ENCODE peak calls at places on chromosomes 1 and 21, in five cellular contexts. A is tibial artery, V is A549, O is suprapubic skin, Y is cardiac fibroblast. S is an unnamed sample.
A peak's percentile ranks its signal among the peaks of the same experiment; 100 is the strongest.

GRCh38 chr1:93537404-93537803 is 89.5 kb downstream of the FNBP1L start:
- DNase-seq in A (no peak), V (no peak), O (no peak), Y (no peak), S (no peak)

GRCh38 chr1:21939650-21940374 is 2.7 kb upstream of the HSPG2 start:
- DNase-seq in A (peak; percentile 96), V (peak; percentile 65), O (peak; percentile 94), Y (peak; percentile 95), S (peak; percentile 70)

GRCh38 chr1:66725885-66726665 is 26.2 kb upstream of the DYNLT5 start:
- DNase-seq in A (peak; percentile 83), V (peak; percentile 2), O (no peak), Y (peak; percentile 88), S (peak; percentile 78)

GRCh38 chr21:35896060-35896459 is 164.3 kb downstream of the SETD4 start:
- DNase-seq in A (no peak), V (no peak), O (no peak), Y (no peak), S (no peak)

GRCh38 chr1:181743878-181744312 is 260.6 kb downstream of the CACNA1E start:
- DNase-seq in A (peak; percentile 87), V (no peak), O (no peak), Y (no peak), S (no peak)

GRCh38 chr1:201606581-201606980 is 67.7 kb downstream of the NAV1 start:
- DNase-seq in A (no peak), V (no peak), O (no peak), Y (no peak), S (no peak)

GRCh38 chr21:15731243-15731613 is 1.4 kb downstream of the USP25 start:
- DNase-seq in A (no peak), V (peak; percentile 17), O (no peak), Y (no peak), S (no peak)

GRCh38 chr1:10561497-10561896 is 86.7 kb downstream of the PEX14 start:
- DNase-seq in A (no peak), V (no peak), O (no peak), Y (peak; percentile 35), S (no peak)

GRCh38 chr1:106956721-106957120 is 99.8 kb upstream of the PRMT6 start:
- DNase-seq in A (no peak), V (no peak), O (no peak), Y (no peak), S (no peak)

GRCh38 chr1:119987112-119987511 is 82.3 kb downstream of the NOTCH2 start:
- DNase-seq in A (no peak), V (peak; percentile 3), O (no peak), Y (peak; percentile 85), S (peak; percentile 68)

GRCh38 chr1:229296541-229296941 is 25.6 kb downstream of the RAB4A start:
- DNase-seq in A (no peak), V (no peak), O (no peak), Y (peak; percentile 41), S (no peak)

GRCh38 chr21:46001821-46002681 is 20.5 kb downstream of the COL6A1 start:
- DNase-seq in A (no peak), V (no peak), O (peak; percentile 75), Y (no peak), S (no peak)

GRCh38 chr1:173451981-173452380 is 25.2 kb upstream of the PRDX6 start:
- DNase-seq in A (no peak), V (no peak), O (no peak), Y (no peak), S (no peak)

GRCh38 chr1:192379536-192379935 is 62.7 kb downstream of the RGS21 start:
- DNase-seq in A (no peak), V (no peak), O (no peak), Y (no peak), S (no peak)

GRCh38 chr1:168227620-168228019 is 1.8 kb downstream of the SFT2D2 start:
- DNase-seq in A (no peak), V (no peak), O (no peak), Y (no peak), S (no peak)
- H3K4me3 ChIP-seq in A (peak overlapping the region; percentile 98), V (peak overlapping the region; percentile 86), O (peak overlapping the region; percentile 90), Y (peak overlapping the region; percentile 90), S (peak overlapping the region; percentile 93)

GRCh38 chr21:31537872-31538576 is 121.5 kb upstream of the SOD1 start:
- DNase-seq in A (no peak), V (no peak), O (no peak), Y (no peak), S (no peak)
- TF ChIP-seq CTCF in A (no peak), V (no peak), O (no peak), Y (no peak), S (no peak)

DNA sequence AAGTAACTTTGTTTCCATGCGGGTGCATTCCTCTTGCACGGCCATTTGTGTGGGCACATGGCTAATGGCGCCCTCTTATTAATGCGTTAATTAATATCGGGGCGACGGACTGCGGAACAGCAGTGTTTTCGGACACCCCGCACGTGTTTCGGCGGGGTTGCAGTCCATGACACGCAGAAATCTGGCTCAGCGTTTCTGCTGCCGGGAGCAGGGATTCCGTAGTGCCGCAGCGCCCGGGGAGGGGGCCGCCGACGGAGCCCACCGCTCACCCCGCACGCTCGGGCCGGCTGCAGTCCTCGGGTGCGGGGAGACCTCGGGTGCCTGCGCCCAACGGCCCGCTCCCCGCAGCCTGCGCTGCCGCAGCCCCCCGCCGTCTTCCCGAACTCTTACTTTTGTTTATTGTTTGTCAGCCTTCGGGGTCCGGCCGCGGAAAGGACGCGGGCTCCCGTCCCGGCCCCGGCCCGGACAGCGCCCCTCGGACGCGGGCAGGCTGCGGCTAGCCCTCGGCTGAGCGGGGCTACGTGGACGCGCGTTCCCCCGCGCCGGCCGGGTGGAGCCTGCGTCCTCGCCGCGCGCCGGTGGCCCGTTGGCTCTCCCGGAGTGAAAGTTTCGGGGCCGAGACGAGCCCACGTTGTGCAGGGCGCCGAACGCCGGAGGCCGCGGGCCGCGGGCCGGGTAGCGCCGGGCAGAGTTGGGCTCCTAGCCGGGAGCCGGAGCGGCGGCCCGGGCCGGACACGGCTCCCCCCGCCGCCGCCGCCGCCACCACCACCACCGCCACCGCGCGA is 845 bp downstream of the NFIA start:
- DNase-seq in A (no peak), V (no peak), O (no peak), Y (peak; percentile 19), S (no peak)
- H3K4me3 ChIP-seq in A (peak overlapping the region; percentile 95), V (peak overlapping the region; percentile 91), O (peak overlapping the region; percentile 74), Y (peak overlapping the region; percentile 81), S (peak overlapping the region; percentile 74)

GRCh38 chr1:924619-925323 is 1.0 kb downstream of the SAMD11 start:
- DNase-seq in A (no peak), V (no peak), O (no peak), Y (no peak), S (no peak)

GRCh38 chr1:927234-927633 is 3.5 kb downstream of the SAMD11 start:
- DNase-seq in A (no peak), V (no peak), O (no peak), Y (no peak), S (no peak)

GRCh38 chr1:923991-924618 is 382 bp downstream of the SAMD11 start:
- DNase-seq in A (no peak), V (no peak), O (no peak), Y (no peak), S (no peak)

GRCh38 chr1:927741-928140 is 4.0 kb downstream of the SAMD11 start:
- DNase-seq in A (no peak), V (no peak), O (no peak), Y (no peak), S (no peak)

DNA sequence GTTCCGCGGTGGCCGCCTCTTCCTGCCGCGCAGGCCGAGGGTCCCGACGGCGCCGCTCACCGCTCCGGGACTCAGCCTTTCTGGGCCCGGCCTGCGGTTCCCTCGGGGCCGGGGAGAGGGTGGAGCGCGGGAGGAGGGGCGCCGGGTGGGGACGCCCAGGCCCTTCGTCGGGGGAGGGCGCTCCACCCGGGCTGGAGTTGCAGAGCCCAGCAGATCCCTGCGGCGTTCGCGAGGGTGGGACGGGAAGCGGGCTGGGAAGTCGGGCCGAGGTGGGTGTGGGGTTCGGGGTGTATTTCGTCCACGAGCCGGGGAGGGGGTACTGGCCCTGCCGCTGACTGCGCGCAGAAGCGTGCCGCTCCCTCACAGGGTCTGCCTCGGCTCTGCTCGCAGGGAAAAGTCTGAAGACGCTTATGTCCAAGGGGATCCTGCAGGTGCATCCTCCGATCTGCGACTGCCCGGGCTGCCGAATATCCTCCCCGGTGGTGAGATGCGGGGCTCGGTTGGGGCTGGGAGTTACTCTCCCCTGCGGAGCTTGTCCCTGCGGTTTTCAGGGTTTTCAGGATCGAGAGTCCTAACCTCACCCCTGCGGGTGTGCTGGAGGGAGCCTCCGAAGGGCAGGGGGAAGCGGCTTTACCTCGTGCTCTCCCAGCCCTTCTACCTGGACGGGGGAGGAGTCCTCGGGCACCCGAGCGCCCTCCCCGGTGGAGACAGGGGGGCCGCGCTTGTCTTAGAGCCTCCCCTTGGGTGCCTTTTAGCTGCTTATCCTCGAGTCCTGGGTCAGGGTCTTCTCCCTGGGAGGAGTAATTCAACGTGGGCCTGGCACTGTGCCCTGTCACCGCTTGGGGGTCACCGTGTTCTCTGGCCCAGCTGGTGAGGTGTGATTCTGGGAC is 2.1 kb downstream of the SAMD11 start:
- DNase-seq in A (no peak), V (no peak), O (no peak), Y (no peak), S (no peak)
- TF ChIP-seq CTCF in A (no peak), V (no peak), O (no peak), Y (no peak), S (no peak)

GRCh38 chr1:44820945-44821715 is 12.8 kb downstream of the BTBD19 start:
- DNase-seq in A (peak; percentile 64), V (no peak), O (no peak), Y (no peak), S (no peak)
- H3K4me3 ChIP-seq in A (peak overlapping the region; percentile 57), V (no peak overlapping the region), O (peak overlapping the region; percentile 57), Y (no peak overlapping the region), S (peak overlapping the region; percentile 66)

GRCh38 chr1:212700892-212701819 is 1.5 kb upstream of the BATF3 start:
- DNase-seq in A (peak; percentile 77), V (peak; percentile 38), O (peak; percentile 82), Y (peak; percentile 51), S (peak; percentile 74)
- TF ChIP-seq CTCF in A (no peak), V (peak; percentile 47), O (peak; percentile 12), Y (no peak), S (no peak)

DNA sequence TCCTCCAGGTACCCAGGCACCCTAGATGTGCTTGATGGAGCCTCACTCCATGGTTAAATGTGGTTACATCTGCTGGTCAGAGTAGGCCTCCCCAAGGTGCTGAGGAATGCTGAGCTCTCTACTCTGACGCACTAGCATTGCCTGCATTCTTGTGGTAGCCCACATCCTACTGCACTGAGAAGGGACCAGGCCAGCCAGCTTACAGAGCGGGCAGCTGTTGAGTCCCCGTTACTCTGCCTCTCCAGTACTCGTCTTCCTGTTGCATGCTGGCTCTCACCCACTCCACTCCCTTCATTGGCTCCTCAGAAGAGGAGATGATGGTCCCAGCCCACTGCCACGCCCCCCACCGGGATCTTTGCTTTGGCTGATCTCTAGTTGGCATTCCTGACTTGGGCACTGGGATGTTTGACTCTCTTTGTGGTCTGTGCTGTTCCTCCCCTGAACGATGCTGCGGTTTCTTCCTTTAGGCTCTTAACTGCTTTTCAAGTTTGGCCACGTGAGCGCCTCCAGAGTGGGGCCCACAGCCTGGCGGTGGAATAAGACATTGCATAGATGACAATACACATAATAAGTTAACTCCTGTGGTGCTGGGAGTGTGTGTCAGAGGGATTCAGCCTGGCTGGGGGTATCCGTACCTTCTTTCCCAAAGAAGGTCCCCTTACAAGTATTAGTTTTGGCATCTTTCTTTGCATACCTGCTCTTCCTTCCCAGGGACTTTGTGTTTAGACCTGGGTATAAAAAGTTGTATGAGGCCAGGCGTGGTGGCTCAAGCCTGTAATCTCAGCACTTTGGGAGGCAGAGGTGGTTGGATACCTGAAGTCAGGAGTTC is 18.6 kb downstream of the AZIN2 start:
- DNase-seq in A (no peak), V (no peak), O (no peak), Y (peak; percentile 99), S (peak; percentile 79)
- H3K4me3 ChIP-seq in A (no peak overlapping the region), V (no peak overlapping the region), O (no peak overlapping the region), Y (no peak overlapping the region), S (no peak overlapping the region)

S was measured in ascending aorta.